ENCODE peak calls at places on chromosomes 2 and 18, in nine cellular contexts. B is prostate gland, G is NB4, Y is erythroblast, D is transverse colon, X is GM12891, I is right lobe of liver, H is body of pancreas, M is lower leg skin. N is an unnamed sample.

GRCh38 chr2:69770193-69770702 is 28.3 kb downstream of the ANXA4 start:
- DNase-seq in B (peak), G (peak), Y (peak), D (peak), X (no peak), I (no peak), H (peak), M (no peak), N (no peak)

GRCh38 chr2:189797902-189798301 is 13.7 kb downstream of the PMS1 start:
- DNase-seq in B (no peak), G (no peak), Y (no peak), D (no peak), X (no peak), I (no peak), H (no peak), M (no peak), N (no peak)

GRCh38 chr2:109607766-109608165 is 6.0 kb downstream of the SEPTIN10 start:
- DNase-seq in B (no peak), G (no peak), Y (no peak), D (no peak), X (no peak), I (no peak), H (no peak), M (no peak), N (no peak)

GRCh38 chr2:47072018-47072691 is 83.0 kb downstream of the STPG4 start:
- DNase-seq in B (no peak), G (no peak), Y (no peak), D (peak), X (no peak), I (peak), H (peak), M (peak), N (no peak)

GRCh38 chr2:161219213-161219612 is 59.0 kb downstream of the TANK start:
- DNase-seq in B (peak), G (no peak), Y (no peak), D (no peak), X (no peak), I (no peak), H (no peak), M (no peak), N (no peak)

GRCh38 chr2:35391736-35392442 is 963.7 kb upstream of the CRIM1 start:
- DNase-seq in B (no peak), G (no peak), Y (no peak), D (no peak), X (no peak), I (peak), H (no peak), M (no peak), N (no peak)

GRCh38 chr2:167509585-167509984 is 621.3 kb downstream of the XIRP2 start:
- DNase-seq in B (no peak), G (no peak), Y (no peak), D (no peak), X (no peak), I (no peak), H (no peak), M (no peak), N (no peak)

GRCh38 chr2:54499666-54500065 is 43.5 kb downstream of the SPTBN1 start:
- DNase-seq in B (no peak), G (no peak), Y (no peak), D (no peak), X (no peak), I (no peak), H (peak), M (no peak), N (no peak)

GRCh38 chr2:239927424-239927981 is 97.6 kb downstream of the NDUFA10 start:
- DNase-seq in B (no peak), G (peak), Y (peak), D (no peak), X (no peak), I (peak), H (no peak), M (peak), N (peak)

GRCh38 chr2:236165491-236166156 is 2.6 kb downstream of the GBX2 start:
- DNase-seq in B (no peak), G (no peak), Y (no peak), D (no peak), X (no peak), I (no peak), H (no peak), M (peak), N (no peak)

GRCh38 chr2:216578325-216578724 is 54.9 kb upstream of the IGFBP2 start:
- DNase-seq in B (no peak), G (peak), Y (peak), D (no peak), X (no peak), I (no peak), H (no peak), M (no peak), N (no peak)

GRCh38 chr2:56713161-56713676 is 529.4 kb downstream of the CCDC85A start:
- DNase-seq in B (no peak), G (no peak), Y (no peak), D (no peak), X (no peak), I (no peak), H (no peak), M (no peak), N (no peak)

GRCh38 chr2:44267269-44268258 is 7.7 kb upstream of the SLC3A1 start:
- DNase-seq in B (no peak), G (no peak), Y (no peak), D (no peak), X (no peak), I (no peak), H (no peak), M (no peak), N (no peak)

GRCh38 chr18:60935046-60935445 is 398.2 kb upstream of the CDH20 start:
- DNase-seq in B (no peak), G (no peak), Y (no peak), D (no peak), X (no peak), I (no peak), H (no peak), M (no peak), N (no peak)

GRCh38 chr2:109724533-109725460 is 69.3 kb upstream of the RGPD5 start:
- DNase-seq in B (peak), G (no peak), Y (no peak), D (no peak), X (no peak), I (no peak), H (no peak), M (peak), N (peak)

GRCh38 chr2:142571934-142572333 is 305.5 kb upstream of the KYNU start:
- DNase-seq in B (no peak), G (no peak), Y (no peak), D (no peak), X (no peak), I (no peak), H (no peak), M (no peak), N (no peak)

GRCh38 chr2:62511636-62512035 is 5.6 kb upstream of the TMEM17 start:
- DNase-seq in B (no peak), G (no peak), Y (no peak), D (no peak), X (no peak), I (no peak), H (no peak), M (no peak), N (no peak)

GRCh38 chr2:140383781-140384180 is 1603.6 kb upstream of the NXPH2 start:
- DNase-seq in B (no peak), G (no peak), Y (no peak), D (no peak), X (no peak), I (no peak), H (no peak), M (no peak), N (no peak)
- TF ChIP-seq POLR2A in B (no peak), G (no peak), Y (no peak), D (no peak), X (no peak), I (no peak), H (no peak), M (no peak), N (no peak)

GRCh38 chr2:226791056-226791486 is 8.5 kb downstream of the IRS1 start:
- DNase-seq in B (peak), G (no peak), Y (no peak), D (peak), X (no peak), I (peak), H (peak), M (no peak), N (peak)

GRCh38 chr2:226790006-226790405 is 9.6 kb downstream of the IRS1 start:
- DNase-seq in B (no peak), G (no peak), Y (no peak), D (no peak), X (no peak), I (no peak), H (peak), M (no peak), N (no peak)

GRCh38 chr2:226792155-226792871 is 7.3 kb downstream of the IRS1 start:
- DNase-seq in B (no peak), G (peak), Y (no peak), D (no peak), X (no peak), I (no peak), H (no peak), M (no peak), N (no peak)

GRCh38 chr2:226790436-226790835 is 9.2 kb downstream of the IRS1 start:
- DNase-seq in B (no peak), G (no peak), Y (no peak), D (no peak), X (no peak), I (no peak), H (no peak), M (no peak), N (no peak)

DNA sequence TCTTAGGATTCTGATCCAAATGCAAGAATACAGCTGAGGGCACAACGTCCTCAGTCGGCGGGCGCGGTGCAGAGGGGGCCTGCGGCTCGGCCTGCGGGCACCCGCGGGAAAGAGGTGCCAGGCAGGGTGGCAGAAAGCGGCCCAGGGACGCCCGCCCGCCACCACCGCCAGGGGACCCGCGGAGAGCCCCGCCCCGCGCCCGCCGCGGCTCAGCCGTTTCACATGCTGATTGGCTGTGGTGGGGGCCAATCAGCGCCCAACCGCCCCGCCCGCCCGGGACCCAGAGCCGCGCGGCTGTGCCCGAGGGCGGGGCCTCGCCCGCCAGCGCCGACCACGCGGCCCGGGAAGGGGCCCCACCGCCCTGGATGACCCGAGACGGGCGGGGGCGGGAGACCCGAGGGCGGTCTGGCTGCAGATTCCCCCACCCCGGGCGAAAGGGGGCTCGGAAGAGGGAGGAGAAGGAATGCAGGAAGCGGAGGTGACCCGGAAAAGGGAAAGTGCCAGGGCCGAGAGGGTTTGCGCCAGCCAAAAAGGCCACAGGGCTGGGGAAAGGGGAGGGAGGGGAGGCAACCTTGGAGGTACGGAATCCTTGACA is 8.0 kb downstream of the IRS1 start:
- DNase-seq in B (peak), G (peak), Y (peak), D (peak), X (peak), I (peak), H (peak), M (peak), N (peak)
- TF ChIP-seq POLR2A in B (peak), G (no peak), Y (peak), D (peak), X (no peak), I (peak), H (peak), M (no peak), N (peak)

GRCh38 chr2:119223521-119224390 is at the start of gene STEAP3:
- DNase-seq in B (peak), G (peak), Y (peak), D (peak), X (peak), I (peak), H (peak), M (peak), N (no peak)
- TF ChIP-seq POLR2A in B (peak), G (peak), Y (peak), D (no peak), X (no peak), I (peak), H (peak), M (no peak), N (no peak)

GRCh38 chr2:200810252-200810650 is 1.5 kb upstream of the BZW1 start:
- DNase-seq in B (peak), G (peak), Y (no peak), D (no peak), X (no peak), I (no peak), H (peak), M (no peak), N (no peak)
- TF ChIP-seq POLR2A in B (no peak), G (no peak), Y (no peak), D (no peak), X (no peak), I (no peak), H (no peak), M (no peak), N (no peak)

DNA sequence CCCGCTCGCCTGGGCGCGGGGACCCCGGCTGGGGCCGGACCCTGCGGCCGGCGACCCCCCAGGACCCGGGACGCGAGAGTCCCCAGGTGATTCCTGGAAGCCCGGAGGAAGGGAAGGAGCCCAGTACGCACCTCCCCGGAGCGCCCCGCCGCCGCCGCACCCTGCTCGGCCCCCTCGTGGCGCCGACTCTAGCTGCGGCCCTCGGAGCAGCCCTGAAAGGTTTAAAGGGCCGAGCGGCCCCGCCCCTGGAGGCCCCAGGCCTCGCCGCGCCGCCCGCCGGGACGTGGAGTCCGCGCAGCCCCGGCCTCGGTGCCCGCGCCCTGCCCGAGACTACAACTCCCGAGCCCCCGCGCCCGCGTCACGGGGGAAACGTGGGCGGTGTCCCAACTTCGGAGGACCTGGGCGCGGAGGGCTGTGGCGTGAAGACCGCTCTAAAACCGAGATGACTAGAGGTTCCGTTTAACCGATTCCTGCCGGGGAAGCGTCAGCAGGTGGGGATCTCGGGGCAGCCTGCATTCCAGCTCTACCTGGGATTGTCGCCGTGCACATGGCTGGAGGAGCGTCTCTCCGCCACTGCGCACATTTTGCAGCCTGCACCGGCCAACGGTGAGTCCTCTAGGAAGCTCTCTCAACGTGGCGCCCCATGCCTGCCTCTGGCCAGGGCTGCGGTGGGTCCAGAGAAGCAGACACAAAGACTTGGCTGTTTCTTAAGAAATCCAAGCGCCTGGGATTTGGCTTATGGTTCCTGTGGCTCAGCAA is at the start of gene TMEM150A:
- DNase-seq in B (peak), G (peak), Y (peak), D (peak), X (peak), I (peak), H (peak), M (peak), N (peak)
- TF ChIP-seq POLR2A in B (peak), G (peak), Y (no peak), D (peak), X (no peak), I (peak), H (peak), M (peak), N (no peak)

GRCh38 chr2:128533101-128533500 is 214.4 kb upstream of the HS6ST1 start:
- DNase-seq in B (no peak), G (no peak), Y (no peak), D (no peak), X (no peak), I (no peak), H (no peak), M (no peak), N (no peak)

GRCh38 chr2:128535928-128536327 is 217.3 kb upstream of the HS6ST1 start:
- DNase-seq in B (no peak), G (peak), Y (no peak), D (no peak), X (no peak), I (no peak), H (no peak), M (no peak), N (no peak)

GRCh38 chr2:128537646-128538045 is 219.0 kb upstream of the HS6ST1 start:
- DNase-seq in B (no peak), G (no peak), Y (no peak), D (no peak), X (no peak), I (no peak), H (no peak), M (peak), N (no peak)

GRCh38 chr2:128536925-128537620 is 218.4 kb upstream of the HS6ST1 start:
- DNase-seq in B (no peak), G (peak), Y (peak), D (no peak), X (no peak), I (no peak), H (no peak), M (peak), N (no peak)

GRCh38 chr2:128534688-128535392 is 216.2 kb upstream of the HS6ST1 start:
- DNase-seq in B (no peak), G (no peak), Y (no peak), D (no peak), X (no peak), I (no peak), H (no peak), M (no peak), N (no peak)
- TF ChIP-seq POLR2A in B (no peak), G (no peak), Y (no peak), D (no peak), X (no peak), I (no peak), H (no peak), M (no peak), N (no peak)

DNA sequence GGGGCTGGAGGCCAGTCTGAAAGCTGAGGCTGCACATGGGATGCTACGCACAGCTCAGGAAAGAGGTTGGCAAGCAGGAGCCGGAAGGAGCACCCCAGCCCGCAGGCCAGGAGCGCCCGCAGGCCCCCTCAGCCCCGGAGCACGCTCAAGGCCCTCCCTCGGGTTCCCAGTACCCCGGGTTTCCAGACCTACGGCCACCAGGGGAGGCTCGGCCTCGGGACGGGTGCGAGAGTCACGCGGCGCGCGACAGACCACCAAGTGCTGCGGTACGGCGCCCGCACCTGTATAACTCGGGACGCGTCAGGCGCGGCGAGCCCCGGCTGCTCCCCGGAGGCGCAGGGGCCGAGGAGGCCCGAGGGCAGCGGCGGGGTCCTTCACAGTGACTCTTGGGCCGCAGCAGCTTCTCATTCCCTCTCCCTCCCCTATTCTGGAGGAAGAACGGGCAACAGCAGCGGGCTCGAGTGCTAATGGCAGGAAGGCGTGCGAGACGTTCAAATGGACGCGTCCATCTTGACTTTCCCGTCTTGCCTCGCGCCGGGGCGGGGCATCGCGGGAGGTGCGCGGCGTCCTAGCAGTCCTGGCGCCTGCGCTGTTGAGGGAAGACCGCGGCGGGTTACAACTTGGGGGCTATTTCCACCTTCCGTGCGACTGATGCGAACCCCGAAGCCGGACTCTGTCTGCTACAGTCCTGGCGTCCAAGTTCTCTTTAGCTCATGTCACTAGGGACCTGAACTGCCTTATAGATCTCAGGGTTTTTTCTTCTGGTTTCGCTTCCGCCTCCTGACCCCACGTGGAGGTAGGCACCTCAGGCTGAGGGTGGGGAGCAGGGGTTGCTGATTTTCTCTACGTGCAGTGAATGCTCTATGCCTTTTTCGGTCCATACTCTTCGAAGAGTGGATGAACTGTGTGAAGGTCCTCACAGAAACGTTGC is at the start of gene ANAPC1:
- DNase-seq in B (peak), G (peak), Y (peak), D (peak), X (peak), I (peak), H (peak), M (peak), N (peak)
- TF ChIP-seq POLR2A in B (peak), G (peak), Y (peak), D (peak), X (peak), I (peak), H (peak), M (no peak), N (no peak)

N was measured in breast epithelium.